ENCODE peak calls at places on chromosomes 2 and 18, in five cellular contexts. One of them, this sample, is unnamed.

GRCh38 chr18:2653467-2653866 is 2.1 kb upstream of the SMCHD1 start:
- DNase-seq in EH: no peak
- DNase-seq in NCI-H1092 treated with DMSO at 0.1 percent for 48 hours: no peak
- DNase-seq in cardiac septum: no peak
- DNase-seq in iPS DF 19.7: no peak
- DNase-seq in this sample: no peak

GRCh38 chr2:22784586-22784985 is 600.4 kb upstream of the KLHL29 start:
- DNase-seq in EH: no peak
- DNase-seq in cardiac septum: no peak
- DNase-seq in NCI-H1092 treated with DMSO at 0.1 percent for 48 hours: no peak
- DNase-seq in iPS DF 19.7: no peak
- DNase-seq in this sample: peak

GRCh38 chr2:20172273-20173052 is 52.5 kb downstream of the SDC1 start:
- DNase-seq in iPS DF 19.7: no peak
- DNase-seq in cardiac septum: no peak
- DNase-seq in EH: no peak
- DNase-seq in NCI-H1092 treated with DMSO at 0.1 percent for 48 hours: no peak
- DNase-seq in this sample: no peak

GRCh38 chr2:9184319-9184807 is 22.2 kb upstream of the ASAP2 start:
- DNase-seq in cardiac septum: no peak
- DNase-seq in NCI-H1092 treated with DMSO at 0.1 percent for 48 hours: no peak
- DNase-seq in EH: no peak
- DNase-seq in iPS DF 19.7: no peak
- DNase-seq in this sample: no peak

GRCh38 chr2:160507046-160507407 is 13.4 kb upstream of the RBMS1 start:
- DNase-seq in NCI-H1092 treated with DMSO at 0.1 percent for 48 hours: no peak
- DNase-seq in cardiac septum: no peak
- DNase-seq in iPS DF 19.7: no peak
- DNase-seq in EH: no peak
- DNase-seq in this sample: no peak

GRCh38 chr18:60198063-60198462 is 174.5 kb downstream of the MC4R start:
- DNase-seq in NCI-H1092 treated with DMSO at 0.1 percent for 48 hours: no peak
- DNase-seq in iPS DF 19.7: no peak
- DNase-seq in EH: no peak
- DNase-seq in cardiac septum: no peak
- DNase-seq in this sample: peak

GRCh38 chr18:63233334-63233733 is 86.2 kb downstream of the BCL2 start:
- DNase-seq in cardiac septum: no peak
- DNase-seq in EH: no peak
- DNase-seq in iPS DF 19.7: no peak
- DNase-seq in NCI-H1092 treated with DMSO at 0.1 percent for 48 hours: no peak
- DNase-seq in this sample: no peak

GRCh38 chr2:224901121-224901676 is 141.1 kb downstream of the DOCK10 start:
- DNase-seq in cardiac septum: no peak
- DNase-seq in iPS DF 19.7: no peak
- DNase-seq in NCI-H1092 treated with DMSO at 0.1 percent for 48 hours: peak
- DNase-seq in EH: no peak
- DNase-seq in this sample: no peak

GRCh38 chr2:241443486-241444223 is 64.7 kb downstream of the STK25 start:
- DNase-seq in iPS DF 19.7: no peak
- DNase-seq in cardiac septum: peak
- DNase-seq in NCI-H1092 treated with DMSO at 0.1 percent for 48 hours: no peak
- DNase-seq in EH: peak
- DNase-seq in this sample: no peak

GRCh38 chr2:160652236-160652635 is 158.6 kb upstream of the RBMS1 start:
- DNase-seq in cardiac septum: no peak
- DNase-seq in EH: peak
- DNase-seq in NCI-H1092 treated with DMSO at 0.1 percent for 48 hours: no peak
- DNase-seq in iPS DF 19.7: no peak
- DNase-seq in this sample: no peak

GRCh38 chr18:11948852-11949523 is 32.3 kb upstream of the IMPA2 start:
- DNase-seq in iPS DF 19.7: no peak
- DNase-seq in cardiac septum: no peak
- DNase-seq in EH: peak
- DNase-seq in NCI-H1092 treated with DMSO at 0.1 percent for 48 hours: no peak
- DNase-seq in this sample: no peak

GRCh38 chr18:72652990-72653593 is 109.0 kb upstream of the CBLN2 start:
- DNase-seq in cardiac septum: no peak
- DNase-seq in iPS DF 19.7: peak
- DNase-seq in NCI-H1092 treated with DMSO at 0.1 percent for 48 hours: peak
- DNase-seq in EH: peak
- DNase-seq in this sample: no peak

This sample was measured in NCI-H526 treated with DMSO at 0.1 percent for 48 hours.